ENCODE peak calls at places on chromosomes 4 and X, in four cellular contexts. H, X, K and V are unnamed samples.

GRCh38 chr4:3765271-3766206 is 646 bp upstream of the ADRA2C start:
- DNase-seq in H (peak), X (peak), K (no peak), V (no peak)

GRCh38 chrX:16931855-16932254 is 14.6 kb upstream of the REPS2 start:
- DNase-seq in H (no peak), X (no peak), K (no peak), V (no peak)

GRCh38 chrX:139803224-139803623 is 95.3 kb upstream of the MCF2 start:
- DNase-seq in H (no peak), X (no peak), K (no peak), V (no peak)

GRCh38 chrX:110321670-110322069 is 3.8 kb upstream of the AMMECR1 start:
- DNase-seq in H (no peak), X (no peak), K (no peak), V (no peak)

GRCh38 chr4:55330241-55330640 is 15.8 kb upstream of the SRD5A3 start:
- DNase-seq in H (no peak), X (no peak), K (no peak), V (no peak)

GRCh38 chrX:12013220-12013619 is 125.1 kb upstream of the FRMPD4 start:
- DNase-seq in H (no peak), X (no peak), K (no peak), V (no peak)

GRCh38 chrX:13816899-13817298 is at the start of gene GPM6B:
- DNase-seq in H (peak), X (no peak), K (no peak), V (no peak)

GRCh38 chrX:149248073-149248625 is 257.0 kb downstream of the IDS start:
- DNase-seq in H (no peak), X (no peak), K (no peak), V (no peak)

GRCh38 chr4:126888968-126889367 is 743.8 kb upstream of the INTU start:
- DNase-seq in H (no peak), X (no peak), K (no peak), V (no peak)

GRCh38 chrX:153971632-153972367 is at the start of gene HCFC1:
- DNase-seq in H (peak), X (peak), K (peak), V (peak)

GRCh38 chrX:29012867-29013266 is 425.6 kb downstream of the IL1RAPL1 start:
- DNase-seq in H (no peak), X (no peak), K (no peak), V (no peak)

GRCh38 chr4:33696586-33696985 is 2547.7 kb downstream of the ARAP2 start:
- DNase-seq in H (no peak), X (no peak), K (no peak), V (no peak)

GRCh38 chrX:132023896-132024386 is 839 bp downstream of the STK26 start:
- DNase-seq in H (peak), X (peak), K (no peak), V (no peak)

GRCh38 chr4:79471309-79471708 is 63.3 kb upstream of the GK2 start:
- DNase-seq in H (no peak), X (no peak), K (no peak), V (no peak)

GRCh38 chr4:79472693-79473552 is 64.9 kb upstream of the GK2 start:
- DNase-seq in H (no peak), X (no peak), K (no peak), V (no peak)

GRCh38 chr4:79466621-79467020 is 58.6 kb upstream of the GK2 start:
- DNase-seq in H (no peak), X (no peak), K (no peak), V (no peak)

DNA sequence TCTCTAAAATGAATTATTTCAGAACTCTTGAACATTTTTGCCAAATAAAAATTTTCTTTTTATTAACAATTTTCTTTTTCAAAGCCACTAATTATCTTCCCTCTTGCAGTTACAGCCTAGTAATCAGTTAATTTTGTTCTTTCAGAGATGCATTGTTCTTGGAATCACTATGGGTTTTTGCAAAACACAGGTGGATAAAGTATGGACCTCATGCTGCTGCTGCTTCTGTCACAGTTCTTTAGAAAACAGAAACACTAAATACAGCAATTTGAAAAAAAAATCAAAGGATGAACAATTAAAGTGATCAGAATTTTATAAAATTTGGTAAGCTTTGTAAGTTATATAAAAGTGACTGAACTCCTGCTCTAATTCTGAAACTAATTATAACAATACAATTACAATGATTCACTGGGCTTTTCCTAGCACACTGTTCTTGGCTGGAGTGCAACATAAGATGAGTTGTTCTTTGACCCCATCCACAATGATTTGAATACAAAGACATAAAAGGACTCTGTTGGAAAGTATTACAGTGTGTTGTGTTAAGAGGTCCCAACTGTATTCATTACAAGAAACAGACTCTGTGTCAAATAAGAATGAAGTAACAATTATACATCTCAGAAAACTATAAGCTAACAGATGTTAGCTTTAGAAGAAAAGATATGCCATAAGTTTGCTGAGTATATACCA is 59.4 kb upstream of the GK2 start:
- DNase-seq in H (no peak), X (no peak), K (no peak), V (no peak)
- TF ChIP-seq TAF1 in H (no peak), X (no peak), K (no peak), V (no peak)

DNA sequence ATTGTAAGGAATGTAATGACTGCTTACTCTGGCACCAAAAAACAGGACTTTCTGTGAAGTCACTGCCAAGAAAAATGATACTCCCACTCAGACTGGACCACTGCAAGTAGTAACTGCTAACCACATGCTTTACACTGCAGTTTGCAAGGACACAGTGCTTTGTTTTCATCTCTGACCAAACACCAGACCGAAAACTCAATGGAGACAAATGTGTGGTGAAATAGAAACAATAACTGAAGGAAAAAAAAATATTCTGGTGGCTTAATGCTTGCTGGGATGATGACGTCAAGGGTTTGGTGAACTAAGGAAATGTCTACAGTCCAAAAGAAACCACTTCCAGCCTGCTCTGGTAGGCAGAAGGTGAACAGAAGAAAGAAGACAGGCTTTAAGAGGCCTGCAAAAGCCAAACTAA is 13.2 kb downstream of the GPC4 start:
- DNase-seq in H (no peak), X (no peak), K (no peak), V (no peak)
- TF ChIP-seq POLR2AphosphoS5 in H (no peak), X (no peak), K (no peak), V (no peak)

GRCh38 chr4:89001647-89002518 is 55.1 kb downstream of the FAM13A start:
- DNase-seq in H (no peak), X (no peak), K (no peak), V (no peak)
- TF ChIP-seq TAF1 in H (no peak), X (no peak), K (no peak), V (no peak)

GRCh38 chrX:45202171-45202570 is 1.5 kb upstream of the DIPK2B start:
- DNase-seq in H (no peak), X (no peak), K (no peak), V (no peak)
- TF ChIP-seq POLR2AphosphoS5 in H (no peak), X (no peak), K (no peak), V (no peak)